ENCODE peak calls at places on chromosomes 11 and 22, in four cellular contexts. N is brain microvascular endothelial cell, S is heart right ventricle, A is NCI-H1417. B is an unnamed sample.

GRCh38 chr11:112174789-112175595 is at the start of gene BCO2:
- DNase-seq in S (peak), N (peak), A (peak), B (peak)

GRCh38 chr11:12179521-12179920 is 69.1 kb downstream of the MICAL2 start:
- DNase-seq in S (no peak), N (no peak), A (no peak), B (no peak)

GRCh38 chr22:24427500-24428164 is at the start of gene ADORA2A:
- DNase-seq in S (peak), N (no peak), A (no peak), B (no peak)

GRCh38 chr11:108233277-108233945 is 10.5 kb downstream of the ATM start:
- DNase-seq in N (no peak), S (no peak), A (no peak), B (no peak)

GRCh38 chr11:65777821-65778361 is 2.9 kb downstream of the AP5B1 start:
- DNase-seq in S (no peak), A (no peak), N (no peak), B (no peak)

GRCh38 chr11:76588455-76589325 is 81.9 kb downstream of the LRRC32 start:
- DNase-seq in A (no peak), N (peak), S (peak), B (peak)

GRCh38 chr11:121524233-121524631 is 71.5 kb upstream of the SORL1-AS1 start:
- DNase-seq in S (no peak), A (no peak), N (no peak), B (no peak)

GRCh38 chr11:125593113-125593761 is 585 bp downstream of the STT3A start:
- DNase-seq in S (no peak), N (peak), A (no peak), B (peak)

GRCh38 chr22:33380789-33381530 is 322.8 kb upstream of the SYN3 start:
- DNase-seq in S (no peak), N (peak), A (no peak), B (peak)

GRCh38 chr11:1157645-1158591 is at the start of gene MUC5AC:
- DNase-seq in S (peak), N (no peak), A (no peak), B (no peak)

B was measured in hepatic stellate cell.